ENCODE peak calls at places on chromosomes 13 and 19, in five cellular contexts. P, T, O, Y and E are unnamed samples. For H3K36me3, the result is how much of the 10 kb centered on the place peaks cover.

GRCh38 chr19:41957838-41958366 is 1.2 kb downstream of the RABAC1 start:
- DNase-seq in T (peak), Y (peak), O (peak), P (peak), E (no peak)

GRCh38 chr13:100230813-100231575 is 142.1 kb downstream of the PCCA start:
- DNase-seq in O (no peak), Y (no peak), P (no peak), T (no peak), E (no peak)

GRCh38 chr13:113815151-113816058 is 48.5 kb downstream of the GAS6 start:
- DNase-seq in T (no peak), O (no peak), Y (no peak), P (peak), E (no peak)

GRCh38 chr13:73997964-73998363 is 136.2 kb downstream of the KLF12 start:
- DNase-seq in P (no peak), Y (no peak), T (no peak), O (no peak), E (no peak)

GRCh38 chr19:48987323-48987722 is 5.8 kb downstream of the GYS1 start:
- DNase-seq in T (no peak), Y (no peak), P (no peak), O (no peak), E (no peak)

GRCh38 chr13:49561064-49561410 is 24.3 kb downstream of the RCBTB1 start:
- DNase-seq in Y (no peak), T (no peak), O (no peak), P (peak), E (no peak)

GRCh38 chr13:77267362-77267761 is 59.5 kb downstream of the MYCBP2 start:
- DNase-seq in P (no peak), T (no peak), O (no peak), Y (no peak), E (no peak)

GRCh38 chr13:112735791-112736190 is 46.0 kb downstream of the ATP11A start:
- DNase-seq in T (no peak), O (no peak), Y (no peak), P (no peak), E (no peak)

GRCh38 chr19:58562126-58563033 is 4.0 kb upstream of the UBE2M start:
- DNase-seq in Y (peak), O (peak), P (peak), T (peak), E (no peak)

GRCh38 chr13:33636955-33637670 is 180.8 kb upstream of the RFC3 start:
- DNase-seq in O (no peak), P (no peak), T (no peak), Y (no peak), E (no peak)

GRCh38 chr19:54477650-54478049 is 4.6 kb upstream of the CDC42EP5 start:
- DNase-seq in T (no peak), Y (no peak), P (no peak), O (no peak), E (no peak)

GRCh38 chr19:4724252-4724514 is 541 bp upstream of the DPP9 start:
- DNase-seq in O (no peak), T (no peak), P (no peak), Y (no peak), E (no peak)
- H3K4me3 ChIP-seq in O (peak), T (peak), P (no peak), Y (peak), E (peak)

DNA sequence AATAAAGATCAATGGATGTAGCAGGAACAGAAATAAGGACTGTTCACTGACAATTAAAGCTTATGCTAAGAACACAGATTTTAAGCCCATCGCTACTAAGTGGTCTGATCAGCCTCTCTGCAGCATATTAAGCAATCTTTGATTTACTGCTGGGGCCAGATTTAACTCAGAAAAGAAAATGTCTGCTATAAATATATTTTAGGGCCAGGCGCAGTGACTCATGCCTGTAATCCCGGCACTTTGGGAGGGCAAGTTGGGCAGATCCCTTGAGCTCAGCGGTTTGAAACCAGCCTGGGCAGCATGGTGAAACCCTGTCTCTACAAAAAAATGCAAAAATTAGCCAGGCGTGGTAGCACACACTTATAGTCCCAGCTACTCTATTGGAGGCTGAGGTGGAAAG is 43.0 kb downstream of the METTL21C start:
- DNase-seq in P (no peak), O (no peak), T (no peak), Y (no peak), E (no peak)
- H3K36me3 ChIP-seq in P (under half), O (under half), T (half or more), Y (half or more), E (half or more)

DNA sequence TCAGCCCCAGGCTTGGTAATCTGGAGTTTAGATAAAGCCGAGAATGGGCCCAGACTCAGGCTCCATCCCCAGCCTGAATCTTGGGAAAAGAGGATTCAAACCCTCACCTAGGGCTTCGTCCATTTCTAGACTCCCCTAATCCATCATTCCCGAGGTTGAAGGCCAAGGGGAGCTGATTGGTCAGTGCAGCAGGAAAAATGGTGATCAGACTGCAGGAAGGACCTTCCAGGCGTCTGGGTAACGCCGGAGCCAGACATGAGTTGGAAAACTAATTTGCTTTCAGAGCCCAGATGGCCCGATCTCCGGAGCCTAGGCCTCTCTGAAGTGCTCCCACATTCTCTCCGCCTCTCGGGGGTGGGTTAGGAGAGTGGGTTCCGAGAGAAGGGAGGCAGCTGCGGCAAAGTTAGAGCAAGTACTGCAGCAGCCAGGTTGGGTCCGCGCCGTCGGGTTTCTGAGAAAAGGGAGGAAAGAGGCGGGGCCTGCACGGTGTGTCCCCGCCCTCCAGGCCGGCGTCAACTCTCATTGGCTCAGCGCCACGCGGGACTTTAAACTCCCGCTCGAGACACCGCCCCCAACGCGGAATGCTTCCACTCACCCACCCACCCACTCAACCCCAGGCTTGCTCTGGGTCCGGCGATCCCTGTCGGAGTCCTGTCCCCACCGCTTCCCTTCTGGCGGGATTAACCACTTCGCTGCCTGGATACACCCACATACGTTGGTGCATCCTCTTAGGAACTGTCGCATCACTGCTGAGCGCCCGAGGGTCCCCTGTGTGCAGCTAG is 788 bp upstream of the RTBDN start:
- DNase-seq in T (peak), P (peak), Y (peak), O (peak), E (no peak)
- H3K4me3 ChIP-seq in T (no peak), P (no peak), Y (no peak), O (no peak), E (no peak)

DNA sequence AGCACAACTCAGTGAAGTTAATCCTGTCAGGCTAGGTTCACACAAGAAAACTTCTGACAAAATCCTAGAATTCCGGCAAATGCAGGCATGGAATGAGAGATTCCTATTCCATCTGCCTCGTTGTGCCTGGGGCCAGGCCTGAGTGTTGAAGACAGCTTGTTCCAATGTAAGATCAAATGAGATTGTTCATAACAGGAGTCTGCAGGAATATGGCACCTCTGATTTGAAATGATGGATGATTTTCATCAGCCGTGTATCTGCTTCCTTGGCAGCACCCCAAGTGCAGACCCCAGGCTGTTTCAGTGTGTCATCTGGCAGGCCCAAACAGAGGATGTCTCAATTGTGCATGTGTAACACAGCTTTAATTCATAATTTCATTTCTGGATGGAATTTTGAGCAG is 35.3 kb upstream of the SACS start:
- DNase-seq in Y (no peak), P (no peak), T (no peak), O (no peak), E (no peak)
- H3K36me3 ChIP-seq in Y (under half), P (under half), T (under half), O (under half), E (under half)

DNA sequence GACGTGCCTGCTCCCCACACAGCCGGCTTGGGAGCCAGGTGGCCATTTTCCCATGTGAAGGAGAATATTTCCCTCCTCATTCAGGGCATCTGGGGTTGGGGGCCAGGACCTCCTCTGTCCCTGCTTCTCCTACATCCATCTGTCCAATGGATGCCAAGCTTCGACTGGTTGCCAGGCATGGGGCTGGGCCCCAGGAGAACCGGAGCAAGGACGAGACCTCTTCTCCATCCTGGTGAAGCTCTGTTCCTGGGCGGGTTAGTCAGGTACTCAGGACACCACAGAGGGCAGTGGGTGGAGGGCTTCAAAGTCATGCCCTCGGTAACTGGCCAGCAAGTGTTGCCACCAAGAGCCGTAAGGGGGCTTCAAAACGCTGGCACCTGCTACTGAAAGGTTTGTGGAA is 22.3 kb upstream of the SLC15A1 start:
- DNase-seq in T (no peak), Y (no peak), O (no peak), P (no peak), E (no peak)
- H3K4me3 ChIP-seq in T (no peak), Y (no peak), O (no peak), P (no peak), E (no peak)

GRCh38 chr19:56097776-56098175 is 23.3 kb downstream of the ZNF787 start:
- DNase-seq in T (no peak), P (no peak), Y (peak), O (no peak), E (no peak)

GRCh38 chr19:56098731-56099577 is 22.1 kb downstream of the ZNF787 start:
- DNase-seq in T (no peak), O (no peak), Y (peak), P (no peak), E (no peak)

GRCh38 chr19:56101746-56102535 is 19.2 kb downstream of the ZNF787 start:
- DNase-seq in P (no peak), O (no peak), T (no peak), Y (peak), E (no peak)

GRCh38 chr19:56101095-56101494 is 20.0 kb downstream of the ZNF787 start:
- DNase-seq in P (no peak), O (no peak), T (no peak), Y (peak), E (no peak)

DNA sequence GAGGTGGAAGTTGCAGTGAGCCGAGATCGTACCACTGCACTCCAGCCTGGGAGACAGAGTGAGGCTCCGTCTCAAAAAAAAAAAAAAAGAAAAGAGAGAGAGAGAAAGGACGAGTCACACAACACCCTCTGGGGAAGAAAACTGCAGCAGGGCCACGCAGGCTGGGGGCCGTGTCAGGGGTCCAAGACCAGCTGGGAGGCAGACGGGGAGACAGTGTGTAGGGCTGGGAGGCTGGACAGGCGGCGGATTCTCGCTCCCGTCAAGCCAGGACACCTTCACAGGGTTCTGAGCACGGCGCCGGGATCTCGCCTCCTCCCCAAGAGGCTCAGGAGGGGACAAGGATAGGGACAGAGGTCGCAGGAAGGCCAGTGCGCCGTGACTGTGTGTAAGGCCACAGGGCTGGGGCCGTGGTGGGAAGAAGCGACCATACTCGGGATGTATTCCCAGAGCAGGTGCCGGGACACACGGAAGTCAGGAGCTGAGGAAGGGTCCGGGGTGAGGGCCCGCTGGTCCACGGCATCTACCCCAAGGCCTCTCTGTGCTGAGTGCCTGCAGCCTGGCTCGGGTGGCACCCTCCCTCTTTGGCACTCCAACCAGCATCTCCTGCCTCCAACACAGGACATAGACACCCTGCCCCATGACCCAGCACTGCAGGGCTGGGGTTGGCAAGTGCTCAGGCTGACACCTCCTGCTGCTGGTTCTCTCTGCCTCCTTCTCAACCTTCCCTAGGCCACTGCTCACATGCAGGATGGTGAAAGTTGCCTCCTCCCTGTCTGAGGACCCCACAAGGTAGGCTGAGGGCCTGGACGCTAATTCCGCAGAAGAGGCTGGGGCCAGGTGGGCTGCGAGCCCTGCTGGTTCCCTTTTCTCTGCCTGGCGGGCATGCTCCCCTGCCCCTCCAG is 21.2 kb downstream of the ZNF787 start:
- DNase-seq in T (no peak), O (no peak), Y (peak), P (no peak), E (no peak)
- H3K36me3 ChIP-seq in T (half or more), O (under half), Y (half or more), P (under half), E (under half)

GRCh38 chr13:97369269-97369893 is 64.6 kb upstream of the RAP2A start:
- DNase-seq in Y (no peak), T (no peak), P (no peak), O (no peak), E (no peak)
- H3K4me3 ChIP-seq in Y (peak), T (peak), P (no peak), O (peak), E (peak)

GRCh38 chr13:91359071-91359470 is 11.6 kb downstream of the MIR17HG start:
- DNase-seq in T (no peak), Y (no peak), P (no peak), O (no peak), E (no peak)

GRCh38 chr13:91361755-91362271 is 14.3 kb downstream of the MIR17HG start:
- DNase-seq in Y (no peak), P (no peak), O (no peak), T (no peak), E (no peak)

GRCh38 chr13:91359566-91359965 is 12.1 kb downstream of the MIR17HG start:
- DNase-seq in Y (no peak), O (no peak), P (no peak), T (no peak), E (no peak)

GRCh38 chr13:91358384-91358776 is 10.9 kb downstream of the MIR17HG start:
- DNase-seq in Y (no peak), P (no peak), T (peak), O (no peak), E (no peak)

DNA sequence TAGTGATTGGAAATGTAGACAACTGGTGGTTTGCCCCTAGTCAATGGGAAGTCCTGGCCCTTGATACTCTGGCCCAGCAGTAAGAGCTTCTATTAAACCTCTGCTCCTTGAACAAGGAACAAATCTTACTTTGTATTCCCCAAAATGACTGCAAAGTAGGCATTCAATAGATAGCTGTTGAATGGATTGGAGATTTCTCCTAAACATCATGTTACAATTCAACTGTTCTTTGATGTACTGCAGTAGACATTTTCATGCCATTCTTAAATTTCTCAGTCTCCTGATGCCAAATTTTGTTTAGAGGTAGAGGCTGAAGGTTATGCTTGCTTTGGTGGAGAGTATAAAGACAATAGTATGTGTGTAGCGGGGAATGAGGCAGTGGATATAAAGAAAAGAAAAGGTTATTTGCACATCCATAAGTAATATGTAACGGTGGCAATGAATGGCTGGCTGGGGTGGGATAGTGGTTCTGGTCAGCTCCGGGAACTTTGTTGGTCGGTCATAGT is 12.8 kb downstream of the MIR17HG start:
- DNase-seq in O (no peak), T (no peak), Y (no peak), P (no peak), E (no peak)
- H3K36me3 ChIP-seq in O (under half), T (under half), Y (under half), P (under half), E (under half)

DNA sequence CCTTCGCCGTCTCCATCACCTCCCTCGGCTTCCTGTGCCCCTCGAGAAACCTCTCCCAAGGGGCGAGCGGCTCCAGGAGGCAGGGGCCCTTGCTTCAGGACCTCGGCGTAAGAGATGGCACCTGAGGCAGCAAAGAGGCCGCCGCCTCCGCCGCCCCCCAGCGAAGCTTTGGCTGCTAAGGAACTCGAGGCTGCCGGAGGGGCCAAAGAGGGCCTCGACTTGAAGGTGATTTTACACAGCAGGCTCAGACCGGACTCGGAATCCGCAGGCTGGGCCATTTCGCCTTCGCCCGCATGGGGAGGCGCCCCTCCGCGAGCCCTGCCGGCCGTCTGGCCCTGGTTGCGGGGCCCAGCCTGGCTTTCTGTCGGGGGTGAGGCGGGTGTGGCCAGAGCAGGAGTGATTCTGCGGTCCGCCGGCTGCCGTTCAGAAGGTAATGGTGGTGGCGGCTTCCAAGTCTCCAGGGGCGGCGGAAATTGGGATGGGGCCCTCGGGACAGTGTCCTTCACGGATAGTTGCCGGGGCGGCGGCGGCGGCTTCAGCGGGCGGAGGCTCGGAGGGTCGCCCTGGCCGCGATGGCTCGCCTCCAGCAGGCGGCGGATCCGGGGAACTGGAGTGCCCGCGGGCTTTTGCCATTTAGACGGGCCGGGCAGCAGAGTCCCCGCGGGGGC is 1.4 kb downstream of the GGN start:
- DNase-seq in P (no peak), T (no peak), Y (no peak), O (no peak), E (no peak)
- H3K4me3 ChIP-seq in P (no peak), T (no peak), Y (peak), O (no peak), E (no peak)

DNA sequence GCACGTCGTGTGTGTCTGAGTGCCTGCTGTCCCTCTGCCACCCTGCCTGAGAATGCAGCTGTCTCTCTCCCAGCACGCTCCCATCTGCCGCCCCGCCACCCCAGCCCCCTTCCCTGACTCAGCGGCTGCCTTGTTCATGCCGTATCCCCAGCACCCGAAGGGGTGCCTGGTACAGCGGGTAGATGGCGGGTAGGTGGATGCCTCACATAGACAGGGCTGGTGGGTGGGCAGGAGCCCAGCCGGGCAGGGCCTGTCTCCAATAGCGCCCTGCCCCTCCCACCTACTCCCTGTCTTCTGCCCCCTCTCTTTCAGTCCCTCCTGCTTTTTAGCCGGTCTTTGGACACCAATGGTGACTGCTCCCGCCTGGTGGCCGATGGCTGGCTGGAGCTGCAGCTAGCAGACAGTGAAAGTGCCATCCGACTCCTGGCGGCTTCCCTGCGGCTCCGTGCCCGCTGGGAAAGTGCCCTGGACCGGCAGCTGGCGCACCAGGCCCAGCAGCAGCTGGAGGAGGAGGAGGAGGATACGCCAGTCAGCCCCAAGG is 30.4 kb downstream of the DHX34 start:
- DNase-seq in Y (no peak), O (no peak), T (no peak), P (no peak), E (no peak)
- H3K36me3 ChIP-seq in Y (half or more), O (under half), T (half or more), P (half or more), E (half or more)